ENCODE peak calls at places on chromosome 12, in four cellular contexts. One of them, this sample, is unnamed.

GRCh38 chr12:13062669-13063068 is 18.5 kb downstream of the FAM234B start:
- DNase-seq in kidney: no peak
- DNase-seq in adrenal gland: no peak
- DNase-seq in kidney epithelial cell: no peak
- DNase-seq in this sample: no peak

GRCh38 chr12:68119724-68120211 is 39.8 kb downstream of the IFNG start:
- DNase-seq in kidney: no peak
- DNase-seq in adrenal gland: no peak
- DNase-seq in kidney epithelial cell: no peak
- DNase-seq in this sample: no peak

GRCh38 chr12:108681317-108681716 is 47.6 kb upstream of the SELPLG start:
- DNase-seq in kidney: no peak
- DNase-seq in adrenal gland: no peak
- DNase-seq in kidney epithelial cell: no peak
- DNase-seq in this sample: no peak

GRCh38 chr12:66594688-66595087 is 84.2 kb downstream of the GRIP1 start:
- DNase-seq in kidney: no peak
- DNase-seq in adrenal gland: no peak
- DNase-seq in kidney epithelial cell: no peak
- DNase-seq in this sample: no peak

GRCh38 chr12:26453246-26453645 is 257.9 kb downstream of the SSPN start:
- DNase-seq in kidney: no peak
- DNase-seq in adrenal gland: no peak
- DNase-seq in kidney epithelial cell: no peak
- DNase-seq in this sample: no peak

GRCh38 chr12:2149091-2149490 is 96.3 kb downstream of the CACNA1C start:
- DNase-seq in kidney: no peak
- DNase-seq in adrenal gland: no peak
- DNase-seq in kidney epithelial cell: no peak
- DNase-seq in this sample: no peak

GRCh38 chr12:98803468-98804209 is 158.5 kb downstream of the APAF1 start:
- DNase-seq in kidney: no peak
- DNase-seq in adrenal gland: no peak
- DNase-seq in kidney epithelial cell: no peak
- DNase-seq in this sample: no peak

GRCh38 chr12:86860804-86861203 is 604.6 kb upstream of the MGAT4C start:
- DNase-seq in kidney: no peak
- DNase-seq in adrenal gland: no peak
- DNase-seq in kidney epithelial cell: no peak
- DNase-seq in this sample: no peak

GRCh38 chr12:57621497-57622292 is 10.5 kb downstream of the ARHGEF25 start:
- DNase-seq in kidney: peak; percentile 84
- DNase-seq in adrenal gland: peak; percentile 65
- DNase-seq in kidney epithelial cell: no peak
- DNase-seq in this sample: no peak

GRCh38 chr12:53956251-53956887 is 1.7 kb downstream of the HOXC12 start:
- DNase-seq in kidney: no peak
- DNase-seq in adrenal gland: no peak
- DNase-seq in kidney epithelial cell: no peak
- DNase-seq in this sample: no peak

GRCh38 chr12:62846506-62846905 is 88.4 kb downstream of the PPM1H start:
- DNase-seq in kidney: no peak
- DNase-seq in adrenal gland: no peak
- DNase-seq in kidney epithelial cell: no peak
- DNase-seq in this sample: no peak

GRCh38 chr12:3150308-3150670 is 73.1 kb downstream of the TSPAN9 start:
- DNase-seq in kidney: no peak
- DNase-seq in adrenal gland: no peak
- DNase-seq in kidney epithelial cell: no peak
- DNase-seq in this sample: no peak

GRCh38 chr12:89469361-89469760 is 55.2 kb downstream of the GALNT4 start:
- DNase-seq in kidney: no peak
- DNase-seq in adrenal gland: no peak
- DNase-seq in kidney epithelial cell: no peak
- DNase-seq in this sample: no peak

GRCh38 chr12:104462931-104463339 is 6.2 kb downstream of the CHST11 start:
- DNase-seq in kidney: no peak
- DNase-seq in adrenal gland: no peak
- DNase-seq in kidney epithelial cell: no peak
- DNase-seq in this sample: no peak

GRCh38 chr12:122203301-122203967 is at the start of gene B3GNT4:
- DNase-seq in kidney: peak; percentile 87
- DNase-seq in adrenal gland: peak; percentile 59
- DNase-seq in kidney epithelial cell: no peak
- DNase-seq in this sample: no peak

GRCh38 chr12:754871-755562 is 2.6 kb downstream of the WNK1 start:
- DNase-seq in kidney: no peak
- DNase-seq in adrenal gland: no peak
- DNase-seq in kidney epithelial cell: no peak
- DNase-seq in this sample: peak; percentile 26

GRCh38 chr12:63764481-63764880 is 15.2 kb upstream of the RXYLT1 start:
- DNase-seq in kidney: no peak
- DNase-seq in adrenal gland: no peak
- DNase-seq in kidney epithelial cell: no peak
- DNase-seq in this sample: no peak

GRCh38 chr12:47281667-47282171 is 202.0 kb upstream of the AMIGO2 start:
- DNase-seq in kidney: no peak
- DNase-seq in adrenal gland: no peak
- DNase-seq in kidney epithelial cell: no peak
- DNase-seq in this sample: no peak

GRCh38 chr12:13095266-13095995 is 8.0 kb downstream of the GSG1 start:
- DNase-seq in kidney: no peak
- DNase-seq in adrenal gland: no peak
- DNase-seq in kidney epithelial cell: no peak
- DNase-seq in this sample: no peak

GRCh38 chr12:43357141-43357540 is 194.9 kb downstream of the ADAMTS20 start:
- DNase-seq in kidney: no peak
- DNase-seq in adrenal gland: no peak
- DNase-seq in kidney epithelial cell: no peak
- DNase-seq in this sample: no peak

GRCh38 chr12:119320678-119321077 is 13.9 kb upstream of the CCDC60 start:
- DNase-seq in kidney: no peak
- DNase-seq in adrenal gland: no peak
- DNase-seq in kidney epithelial cell: no peak
- DNase-seq in this sample: no peak

DNA sequence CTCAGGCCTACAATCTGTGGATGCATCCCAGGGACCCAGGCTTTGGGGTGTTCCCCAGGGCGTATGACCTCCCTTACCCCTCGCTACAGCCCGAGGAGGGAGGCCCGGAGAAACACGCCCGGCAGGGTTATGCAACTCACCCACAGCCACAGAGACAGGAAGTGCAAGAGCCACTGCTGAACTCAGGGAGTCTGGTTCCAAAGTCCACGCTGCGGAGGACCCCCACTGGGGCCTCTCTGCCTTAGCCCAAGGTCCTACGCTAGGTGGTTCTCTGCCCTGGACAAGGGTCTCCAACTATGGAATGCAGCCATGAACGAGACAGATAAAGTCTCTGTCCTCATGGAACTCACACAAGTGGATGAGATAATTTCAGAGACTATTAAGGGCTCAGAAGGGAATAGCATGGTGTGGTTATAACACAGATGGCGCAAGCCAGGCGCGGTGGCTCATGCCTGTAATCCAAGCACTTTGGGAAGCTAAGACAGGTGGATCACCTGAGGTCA is 11.3 kb downstream of the SCARB1 start:
- DNase-seq in kidney: no peak
- DNase-seq in adrenal gland: peak; percentile 80
- DNase-seq in kidney epithelial cell: no peak
- DNase-seq in this sample: no peak
- H3K4me3 ChIP-seq in kidney: no peak overlapping the region
- H3K4me3 ChIP-seq in adrenal gland: no peak overlapping the region
- H3K4me3 ChIP-seq in kidney epithelial cell: no peak overlapping the region
- H3K4me3 ChIP-seq in this sample: no peak overlapping the region

DNA sequence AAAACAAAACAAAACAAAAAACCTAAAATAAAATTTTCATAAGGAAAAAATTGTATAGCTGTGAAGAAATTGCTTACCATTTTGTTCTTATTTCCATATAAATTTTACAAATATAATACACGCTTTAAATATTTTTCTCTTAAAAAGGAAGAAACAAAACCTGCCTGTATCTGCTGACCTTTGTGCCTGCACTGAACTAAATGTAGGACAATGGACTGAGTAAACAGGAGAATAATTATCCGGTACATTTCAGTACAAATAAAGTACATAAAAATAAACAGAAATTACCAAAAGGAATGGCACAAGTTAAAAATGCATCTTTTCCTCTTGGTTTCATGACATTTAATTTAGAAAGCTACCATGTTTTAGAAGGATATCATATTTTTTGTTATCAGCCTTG is 112.3 kb downstream of the DNAI7 start:
- DNase-seq in kidney: no peak
- DNase-seq in adrenal gland: no peak
- DNase-seq in kidney epithelial cell: no peak
- DNase-seq in this sample: no peak
- H3K4me3 ChIP-seq in kidney: no peak overlapping the region
- H3K4me3 ChIP-seq in adrenal gland: no peak overlapping the region
- H3K4me3 ChIP-seq in kidney epithelial cell: no peak overlapping the region
- H3K4me3 ChIP-seq in this sample: no peak overlapping the region

DNA sequence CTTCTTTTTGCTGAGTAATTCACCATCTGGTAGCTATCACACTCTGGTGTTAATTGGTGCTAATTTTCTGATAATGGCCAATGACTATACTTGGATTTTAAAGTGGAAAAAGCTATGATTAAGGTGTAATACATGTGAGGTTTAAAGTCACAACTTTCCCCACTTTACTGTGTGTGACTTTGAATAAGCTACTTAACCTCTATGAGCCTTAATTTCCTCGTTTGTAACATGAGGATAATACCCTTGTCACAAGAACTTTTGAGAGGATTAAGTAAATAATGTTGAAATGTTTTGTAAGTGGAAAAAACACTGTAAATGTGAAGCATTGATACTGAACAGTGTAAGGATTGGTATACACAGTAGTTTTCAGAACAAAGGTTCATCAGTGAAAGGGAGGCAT is 65.3 kb downstream of the MSRB3 start:
- DNase-seq in kidney: no peak
- DNase-seq in adrenal gland: no peak
- DNase-seq in kidney epithelial cell: no peak
- DNase-seq in this sample: no peak
- H3K4me3 ChIP-seq in kidney: no peak overlapping the region
- H3K4me3 ChIP-seq in adrenal gland: no peak overlapping the region
- H3K4me3 ChIP-seq in kidney epithelial cell: no peak overlapping the region
- H3K4me3 ChIP-seq in this sample: no peak overlapping the region

GRCh38 chr12:115597157-115597712 is 680.3 kb downstream of the MED13L start:
- DNase-seq in kidney: no peak
- DNase-seq in adrenal gland: no peak
- DNase-seq in kidney epithelial cell: peak; percentile 34
- DNase-seq in this sample: peak; percentile 62

GRCh38 chr12:115599251-115599811 is 678.2 kb downstream of the MED13L start:
- DNase-seq in kidney: no peak
- DNase-seq in adrenal gland: no peak
- DNase-seq in kidney epithelial cell: no peak
- DNase-seq in this sample: no peak

GRCh38 chr12:115598827-115599226 is 678.7 kb downstream of the MED13L start:
- DNase-seq in kidney: no peak
- DNase-seq in adrenal gland: no peak
- DNase-seq in kidney epithelial cell: no peak
- DNase-seq in this sample: no peak
- H3K4me3 ChIP-seq in kidney: no peak overlapping the region
- H3K4me3 ChIP-seq in adrenal gland: no peak overlapping the region
- H3K4me3 ChIP-seq in kidney epithelial cell: no peak overlapping the region
- H3K4me3 ChIP-seq in this sample: no peak overlapping the region

GRCh38 chr12:131755305-131756113 is 44.6 kb downstream of the SFSWAP start:
- DNase-seq in kidney: no peak
- DNase-seq in adrenal gland: no peak
- DNase-seq in kidney epithelial cell: no peak
- DNase-seq in this sample: no peak
- H3K4me3 ChIP-seq in kidney: no peak overlapping the region
- H3K4me3 ChIP-seq in adrenal gland: no peak overlapping the region
- H3K4me3 ChIP-seq in kidney epithelial cell: no peak overlapping the region
- H3K4me3 ChIP-seq in this sample: no peak overlapping the region

GRCh38 chr12:110577717-110578521 is 5.2 kb downstream of the PPTC7 start:
- DNase-seq in kidney: no peak
- DNase-seq in adrenal gland: no peak
- DNase-seq in kidney epithelial cell: no peak
- DNase-seq in this sample: no peak
- H3K4me3 ChIP-seq in kidney: no peak overlapping the region
- H3K4me3 ChIP-seq in adrenal gland: peak overlapping the region; percentile 3
- H3K4me3 ChIP-seq in kidney epithelial cell: no peak overlapping the region
- H3K4me3 ChIP-seq in this sample: peak overlapping the region; percentile 30

This sample was measured in HFF-Myc.